ENCODE peak calls at places on chromosomes 6 and 20, in four cellular contexts. One of them, this sample, is unnamed.

GRCh38 chr6:12602951-12603710 is 113.4 kb upstream of the PHACTR1 start:
- DNase-seq in HCT116: peak
- DNase-seq in HepG2: peak
- DNase-seq in K562: no peak
- DNase-seq in this sample: no peak

GRCh38 chr6:143629104-143630080 is 48.4 kb upstream of the PHACTR2 start:
- DNase-seq in HCT116: no peak
- DNase-seq in HepG2: no peak
- DNase-seq in K562: no peak
- DNase-seq in this sample: no peak

GRCh38 chr20:11814276-11814675 is 103.4 kb upstream of the BTBD3 start:
- DNase-seq in HCT116: no peak
- DNase-seq in HepG2: no peak
- DNase-seq in K562: no peak
- DNase-seq in this sample: no peak

GRCh38 chr6:99885051-99885450 is 109.0 kb downstream of the MCHR2 start:
- DNase-seq in HCT116: no peak
- DNase-seq in HepG2: no peak
- DNase-seq in K562: no peak
- DNase-seq in this sample: no peak

GRCh38 chr6:11194399-11195274 is 37.8 kb downstream of the NEDD9 start:
- DNase-seq in HCT116: no peak
- DNase-seq in HepG2: no peak
- DNase-seq in K562: no peak
- DNase-seq in this sample: no peak

GRCh38 chr6:158625881-158626305 is 18.6 kb downstream of the DYNLT1 start:
- DNase-seq in HCT116: no peak
- DNase-seq in HepG2: no peak
- DNase-seq in K562: no peak
- DNase-seq in this sample: no peak

GRCh38 chr6:110322151-110323003 is 35.8 kb downstream of the METTL24 start:
- DNase-seq in HCT116: no peak
- DNase-seq in HepG2: no peak
- DNase-seq in K562: no peak
- DNase-seq in this sample: no peak

GRCh38 chr20:34522969-34523871 is 7.0 kb downstream of the DYNLRB1 start:
- DNase-seq in HCT116: peak
- DNase-seq in HepG2: peak
- DNase-seq in K562: peak
- DNase-seq in this sample: no peak

GRCh38 chr6:47875593-47875992 is 93.8 kb downstream of the OPN5 start:
- DNase-seq in HCT116: no peak
- DNase-seq in HepG2: no peak
- DNase-seq in K562: no peak
- DNase-seq in this sample: no peak

GRCh38 chr6:41318648-41319565 is 16.5 kb upstream of the NCR2 start:
- DNase-seq in HCT116: peak
- DNase-seq in HepG2: peak
- DNase-seq in K562: peak
- DNase-seq in this sample: peak

GRCh38 chr20:20463933-20464374 is 96.0 kb downstream of the INSM1 start:
- DNase-seq in HCT116: no peak
- DNase-seq in HepG2: no peak
- DNase-seq in K562: no peak
- DNase-seq in this sample: peak

GRCh38 chr20:48761914-48762313 is 65.9 kb downstream of the PREX1 start:
- DNase-seq in HCT116: no peak
- DNase-seq in HepG2: no peak
- DNase-seq in K562: no peak
- DNase-seq in this sample: no peak

GRCh38 chr20:23115823-23116222 is 29.7 kb upstream of the CD93 start:
- DNase-seq in HCT116: no peak
- DNase-seq in HepG2: no peak
- DNase-seq in K562: no peak
- DNase-seq in this sample: no peak

GRCh38 chr6:121851056-121851455 is 415.6 kb downstream of the GJA1 start:
- DNase-seq in HCT116: no peak
- DNase-seq in HepG2: no peak
- DNase-seq in K562: no peak
- DNase-seq in this sample: no peak
- TF ChIP-seq FOSL1 in HCT116: no peak
- TF ChIP-seq FOSL1 in HepG2: no peak
- TF ChIP-seq FOSL1 in K562: no peak
- TF ChIP-seq FOSL1 in this sample: no peak

DNA sequence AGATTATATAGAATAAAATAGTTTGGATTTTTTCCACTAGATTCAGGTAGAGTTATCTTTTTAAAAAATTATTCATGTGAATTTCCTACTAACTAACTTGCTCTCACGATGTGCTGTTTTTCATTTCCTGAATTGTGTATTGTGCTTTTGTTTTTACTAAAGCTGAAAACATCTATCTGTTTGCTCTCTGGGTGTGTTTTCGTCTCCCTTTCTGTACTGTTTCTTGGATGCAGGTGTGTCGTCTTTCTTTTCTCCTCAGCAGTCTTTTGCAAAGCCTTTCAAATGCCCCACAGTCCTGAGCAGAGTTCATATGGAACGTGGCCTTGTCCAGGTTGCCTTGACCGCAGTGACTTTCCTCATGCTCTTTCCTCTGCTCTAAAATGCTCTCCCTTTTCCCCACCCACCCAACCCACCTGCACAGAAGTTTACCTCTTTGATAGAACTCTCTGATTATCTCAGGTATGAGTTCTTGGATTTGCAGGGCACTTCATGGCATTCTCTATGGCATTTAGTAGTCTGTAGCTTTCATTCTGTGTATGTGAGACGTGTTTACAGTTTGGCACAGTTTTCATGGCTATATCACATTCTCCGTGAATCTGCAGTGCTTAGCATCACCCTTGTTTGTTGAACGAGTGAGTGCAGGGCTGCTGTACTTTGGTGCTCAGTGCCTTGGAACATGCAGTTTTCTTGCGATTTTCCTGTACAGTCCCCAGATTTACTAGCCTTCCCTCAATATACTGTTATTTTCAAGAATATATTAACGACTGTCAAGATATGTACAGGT is 77.1 kb downstream of the FARS2 start:
- DNase-seq in HCT116: no peak
- DNase-seq in HepG2: no peak
- DNase-seq in K562: no peak
- DNase-seq in this sample: no peak
- H3K4me2 ChIP-seq in HCT116: no peak
- H3K4me2 ChIP-seq in HepG2: no peak
- H3K4me2 ChIP-seq in K562: no peak
- H3K4me2 ChIP-seq in this sample: no peak

GRCh38 chr20:57390604-57391438 is at the start of gene RBM38:
- DNase-seq in HCT116: peak
- DNase-seq in HepG2: peak
- DNase-seq in K562: peak
- DNase-seq in this sample: peak
- TF ChIP-seq FOSL1 in HCT116: no peak
- TF ChIP-seq FOSL1 in HepG2: no peak
- TF ChIP-seq FOSL1 in K562: no peak
- TF ChIP-seq FOSL1 in this sample: no peak

GRCh38 chr6:121314407-121315112 is 19.7 kb downstream of the TBC1D32 start:
- DNase-seq in HCT116: no peak
- DNase-seq in HepG2: no peak
- DNase-seq in K562: no peak
- DNase-seq in this sample: no peak

GRCh38 chr6:121321282-121321681 is 13.0 kb downstream of the TBC1D32 start:
- DNase-seq in HCT116: no peak
- DNase-seq in HepG2: no peak
- DNase-seq in K562: no peak
- DNase-seq in this sample: no peak

GRCh38 chr6:121319603-121320002 is 14.7 kb downstream of the TBC1D32 start:
- DNase-seq in HCT116: no peak
- DNase-seq in HepG2: no peak
- DNase-seq in K562: no peak
- DNase-seq in this sample: no peak

GRCh38 chr6:121319112-121319553 is 15.1 kb downstream of the TBC1D32 start:
- DNase-seq in HCT116: no peak
- DNase-seq in HepG2: peak
- DNase-seq in K562: no peak
- DNase-seq in this sample: no peak
- H3K4me2 ChIP-seq in HCT116: no peak
- H3K4me2 ChIP-seq in HepG2: peak
- H3K4me2 ChIP-seq in K562: no peak
- H3K4me2 ChIP-seq in this sample: no peak

GRCh38 chr20:61579908-61580307 is 327.8 kb downstream of the CDH4 start:
- DNase-seq in HCT116: no peak
- DNase-seq in HepG2: peak
- DNase-seq in K562: no peak
- DNase-seq in this sample: no peak
- TF ChIP-seq FOSL1 in HCT116: no peak
- TF ChIP-seq FOSL1 in HepG2: no peak
- TF ChIP-seq FOSL1 in K562: no peak
- TF ChIP-seq FOSL1 in this sample: no peak

GRCh38 chr6:45448417-45449389 is 71.0 kb upstream of the SUPT3H start:
- DNase-seq in HCT116: no peak
- DNase-seq in HepG2: no peak
- DNase-seq in K562: no peak
- DNase-seq in this sample: no peak

GRCh38 chr6:45445364-45445748 is 67.6 kb upstream of the SUPT3H start:
- DNase-seq in HCT116: no peak
- DNase-seq in HepG2: no peak
- DNase-seq in K562: no peak
- DNase-seq in this sample: no peak

GRCh38 chr6:45447005-45447404 is 69.3 kb upstream of the SUPT3H start:
- DNase-seq in HCT116: no peak
- DNase-seq in HepG2: no peak
- DNase-seq in K562: no peak
- DNase-seq in this sample: no peak

GRCh38 chr6:45447721-45448120 is 70.0 kb upstream of the SUPT3H start:
- DNase-seq in HCT116: no peak
- DNase-seq in HepG2: no peak
- DNase-seq in K562: no peak
- DNase-seq in this sample: no peak

DNA sequence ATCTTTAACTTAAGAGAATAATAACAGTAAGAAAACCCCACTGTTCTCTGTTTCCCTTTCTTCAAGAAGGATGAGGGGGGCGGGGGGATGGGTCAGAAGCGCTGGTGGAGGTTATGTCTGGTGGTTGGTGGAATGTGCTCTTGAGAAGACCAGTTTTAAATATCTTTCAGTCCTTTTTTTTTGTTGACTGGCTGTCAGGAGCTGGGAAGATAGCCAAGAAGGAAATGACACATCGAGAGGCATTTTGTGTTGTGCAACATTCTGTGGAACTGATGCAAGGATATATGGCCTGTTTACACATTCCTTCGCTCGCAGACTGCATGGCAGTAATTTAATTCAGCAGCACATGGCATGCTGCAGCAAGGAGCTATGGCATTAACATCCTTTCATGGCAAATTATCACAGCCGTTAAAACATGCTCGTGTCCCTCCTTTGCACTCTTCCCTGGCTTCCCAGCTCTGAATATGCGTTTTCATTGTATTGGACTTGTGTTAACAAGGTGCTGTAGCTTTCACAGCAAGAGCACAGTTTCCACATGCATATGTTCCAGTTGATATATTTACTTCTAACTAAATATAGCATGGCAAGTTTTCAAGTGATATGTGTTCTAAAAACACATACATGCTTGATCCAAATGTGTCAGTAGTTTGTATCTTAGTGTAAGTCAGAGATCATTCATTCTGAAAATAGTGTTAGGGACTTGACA is 68.2 kb upstream of the SUPT3H start:
- DNase-seq in HCT116: peak
- DNase-seq in HepG2: peak
- DNase-seq in K562: peak
- DNase-seq in this sample: no peak
- H3K4me2 ChIP-seq in HCT116: peak
- H3K4me2 ChIP-seq in HepG2: peak
- H3K4me2 ChIP-seq in K562: peak
- H3K4me2 ChIP-seq in this sample: peak

GRCh38 chr20:50151034-50151743 is 2.3 kb downstream of the PEDS1 start:
- DNase-seq in HCT116: no peak
- DNase-seq in HepG2: no peak
- DNase-seq in K562: no peak
- DNase-seq in this sample: no peak
- TF ChIP-seq FOSL1 in HCT116: no peak
- TF ChIP-seq FOSL1 in HepG2: no peak
- TF ChIP-seq FOSL1 in K562: no peak
- TF ChIP-seq FOSL1 in this sample: no peak

GRCh38 chr20:15760217-15760567 is 813.1 kb downstream of the KIF16B start:
- DNase-seq in HCT116: no peak
- DNase-seq in HepG2: no peak
- DNase-seq in K562: no peak
- DNase-seq in this sample: no peak
- H3K4me2 ChIP-seq in HCT116: no peak
- H3K4me2 ChIP-seq in HepG2: no peak
- H3K4me2 ChIP-seq in K562: no peak
- H3K4me2 ChIP-seq in this sample: no peak

GRCh38 chr6:88913471-88913870 is 49.9 kb downstream of the RNGTT start:
- DNase-seq in HCT116: no peak
- DNase-seq in HepG2: no peak
- DNase-seq in K562: no peak
- DNase-seq in this sample: no peak
- TF ChIP-seq FOSL1 in HCT116: no peak
- TF ChIP-seq FOSL1 in HepG2: no peak
- TF ChIP-seq FOSL1 in K562: no peak
- TF ChIP-seq FOSL1 in this sample: no peak